ENCODE peak calls at places on chromosomes 6 and 20, in four cellular contexts. One of them, this sample, is unnamed.
A peak's percentile ranks its signal among the peaks of the same experiment; 100 is the strongest.

GRCh38 chr20:32600681-32601237 is 15.6 kb upstream of the NOL4L start:
- DNase-seq in SHP77: no peak
- DNase-seq in H9: no peak
- DNase-seq in right cardiac atrium: no peak
- DNase-seq in this sample: no peak

GRCh38 chr6:125507987-125508655 is 206.4 kb upstream of the HDDC2 start:
- DNase-seq in right cardiac atrium: no peak
- DNase-seq in SHP77: peak; percentile 80
- DNase-seq in H9: no peak
- DNase-seq in this sample: no peak

GRCh38 chr6:138250513-138251247 is 32.4 kb upstream of the PBOV1 start:
- DNase-seq in SHP77: no peak
- DNase-seq in right cardiac atrium: peak; percentile 67
- DNase-seq in H9: no peak
- DNase-seq in this sample: no peak

GRCh38 chr6:33987531-33988021 is 158.3 kb downstream of the GRM4 start:
- DNase-seq in H9: peak; percentile 16
- DNase-seq in right cardiac atrium: no peak
- DNase-seq in SHP77: peak; percentile 80
- DNase-seq in this sample: no peak

GRCh38 chr20:23532533-23532932 is 35.8 kb downstream of the CST9L start:
- DNase-seq in H9: no peak
- DNase-seq in SHP77: no peak
- DNase-seq in right cardiac atrium: no peak
- DNase-seq in this sample: no peak

GRCh38 chr20:48338717-48339116 is 489.1 kb downstream of the PREX1 start:
- DNase-seq in H9: no peak
- DNase-seq in right cardiac atrium: no peak
- DNase-seq in SHP77: no peak
- DNase-seq in this sample: no peak

GRCh38 chr6:128238248-128238647 is 282.2 kb downstream of the PTPRK start:
- DNase-seq in SHP77: no peak
- DNase-seq in H9: no peak
- DNase-seq in right cardiac atrium: no peak
- DNase-seq in this sample: no peak

GRCh38 chr20:38203337-38204003 is 38.4 kb upstream of the TGM2 start:
- DNase-seq in SHP77: no peak
- DNase-seq in H9: no peak
- DNase-seq in right cardiac atrium: no peak
- DNase-seq in this sample: no peak

GRCh38 chr6:106085984-106086832 is at the start of gene PRDM1:
- DNase-seq in right cardiac atrium: peak; percentile 51
- DNase-seq in SHP77: peak; percentile 67
- DNase-seq in H9: peak; percentile 86
- DNase-seq in this sample: peak; percentile 90

GRCh38 chr6:142333431-142333830 is 31.6 kb downstream of the ADGRG6 start:
- DNase-seq in H9: no peak
- DNase-seq in right cardiac atrium: no peak
- DNase-seq in SHP77: no peak
- DNase-seq in this sample: no peak

GRCh38 chr6:150878347-150879213 is 13.1 kb downstream of the MTHFD1L start:
- DNase-seq in SHP77: no peak
- DNase-seq in right cardiac atrium: no peak
- DNase-seq in H9: peak; percentile 79
- DNase-seq in this sample: no peak

GRCh38 chr6:139955366-139956155 is 581.1 kb upstream of the CITED2 start:
- DNase-seq in right cardiac atrium: no peak
- DNase-seq in SHP77: peak; percentile 46
- DNase-seq in H9: no peak
- DNase-seq in this sample: no peak

GRCh38 chr6:26322645-26323482 is 42.1 kb upstream of the BTN3A2 start:
- DNase-seq in H9: peak; percentile 57
- DNase-seq in SHP77: peak; percentile 74
- DNase-seq in right cardiac atrium: peak; percentile 33
- DNase-seq in this sample: no peak

GRCh38 chr6:160750276-160750689 is 48.2 kb downstream of the PLG start:
- DNase-seq in right cardiac atrium: no peak
- DNase-seq in SHP77: no peak
- DNase-seq in H9: peak; percentile 81
- DNase-seq in this sample: peak; percentile 35

GRCh38 chr20:63223826-63224207 is 7.9 kb upstream of the YTHDF1 start:
- DNase-seq in SHP77: no peak
- DNase-seq in right cardiac atrium: no peak
- DNase-seq in H9: no peak
- DNase-seq in this sample: no peak

GRCh38 chr6:109772961-109773431 is 81.9 kb downstream of the FIG4 start:
- DNase-seq in right cardiac atrium: peak; percentile 27
- DNase-seq in SHP77: peak; percentile 61
- DNase-seq in H9: no peak
- DNase-seq in this sample: no peak

GRCh38 chr6:37343248-37343647 is 10.5 kb upstream of the RNF8 start:
- DNase-seq in right cardiac atrium: no peak
- DNase-seq in H9: no peak
- DNase-seq in SHP77: no peak
- DNase-seq in this sample: no peak

GRCh38 chr20:8996817-8997512 is 71.9 kb upstream of the PLCB4 start:
- DNase-seq in right cardiac atrium: no peak
- DNase-seq in SHP77: no peak
- DNase-seq in H9: no peak
- DNase-seq in this sample: no peak

GRCh38 chr6:138106665-138107077 is 548 bp downstream of the PERP start:
- DNase-seq in SHP77: no peak
- DNase-seq in H9: no peak
- DNase-seq in right cardiac atrium: no peak
- DNase-seq in this sample: no peak

GRCh38 chr6:144331610-144332009 is 46.5 kb downstream of the UTRN start:
- DNase-seq in H9: no peak
- DNase-seq in right cardiac atrium: no peak
- DNase-seq in SHP77: no peak
- DNase-seq in this sample: no peak

GRCh38 chr6:25085761-25086160 is 150.0 kb upstream of the RIPOR2 start:
- DNase-seq in right cardiac atrium: no peak
- DNase-seq in SHP77: no peak
- DNase-seq in H9: no peak
- DNase-seq in this sample: no peak

GRCh38 chr20:32559753-32560380 is 25.3 kb downstream of the NOL4L start:
- DNase-seq in SHP77: no peak
- DNase-seq in right cardiac atrium: no peak
- DNase-seq in H9: no peak
- DNase-seq in this sample: no peak

GRCh38 chr6:84280030-84280429 is 52.6 kb upstream of the CEP162 start:
- DNase-seq in right cardiac atrium: no peak
- DNase-seq in H9: no peak
- DNase-seq in SHP77: no peak
- DNase-seq in this sample: no peak

GRCh38 chr6:57173056-57173885 is 1.1 kb downstream of the BAG2 start:
- DNase-seq in right cardiac atrium: no peak
- DNase-seq in H9: peak; percentile 34
- DNase-seq in SHP77: peak; percentile 21
- DNase-seq in this sample: no peak

GRCh38 chr6:139161817-139162284 is 27.0 kb downstream of the HECA start:
- DNase-seq in H9: no peak
- DNase-seq in right cardiac atrium: no peak
- DNase-seq in SHP77: no peak
- DNase-seq in this sample: peak; percentile 85

GRCh38 chr20:59776059-59776603 is 157.3 kb downstream of the SYCP2 start:
- DNase-seq in SHP77: no peak
- DNase-seq in right cardiac atrium: no peak
- DNase-seq in H9: peak; percentile 10
- DNase-seq in this sample: no peak

GRCh38 chr6:48281217-48281616 is 170.2 kb upstream of the PTCHD4 start:
- DNase-seq in right cardiac atrium: no peak
- DNase-seq in SHP77: no peak
- DNase-seq in H9: no peak
- DNase-seq in this sample: no peak

GRCh38 chr6:34536251-34536958 is 19.7 kb downstream of the SPDEF start:
- DNase-seq in H9: no peak
- DNase-seq in right cardiac atrium: no peak
- DNase-seq in SHP77: peak; percentile 24
- DNase-seq in this sample: no peak

GRCh38 chr6:17859846-17860245 is 127.6 kb downstream of the KIF13A start:
- DNase-seq in right cardiac atrium: no peak
- DNase-seq in H9: no peak
- DNase-seq in SHP77: no peak
- DNase-seq in this sample: no peak

GRCh38 chr6:14875678-14876063 is 370.2 kb upstream of the JARID2 start:
- DNase-seq in H9: no peak
- DNase-seq in right cardiac atrium: no peak
- DNase-seq in SHP77: no peak
- DNase-seq in this sample: peak; percentile 71

GRCh38 chr6:170152989-170153388 is 137.9 kb downstream of the DLL1 start:
- DNase-seq in right cardiac atrium: no peak
- DNase-seq in SHP77: peak; percentile 93
- DNase-seq in H9: peak; percentile 72
- DNase-seq in this sample: no peak

GRCh38 chr20:52748235-52748950 is 223.8 kb upstream of the TSHZ2 start:
- DNase-seq in SHP77: no peak
- DNase-seq in right cardiac atrium: peak; percentile 21
- DNase-seq in H9: no peak
- DNase-seq in this sample: no peak

This sample was measured in stimulated activated naive B cell treated with anti-CD40 and anti-IgM and Interleukin-4, amounts not matched to agents 10 μg/mL and 1 μg/mL and 100 μg/mL, for 72 hours.